ENCODE peak calls at places on chromosomes 7 and 10, in nine cellular contexts. K, B, L, D, C, N, M, R and I are unnamed samples.

GRCh38 chr7:81956520-81956919 is 186.7 kb upstream of the HGF start:
- DNase-seq in D (no peak), C (no peak), B (peak), K (no peak), L (no peak), N (peak), M (peak), R (peak), I (peak)

GRCh38 chr10:102642553-102643345 is 1.5 kb upstream of the TRIM8 start:
- DNase-seq in N (peak), M (peak), K (peak), D (peak), B (no peak), R (peak), C (peak), L (peak), I (peak)

GRCh38 chr7:42314696-42315095 is 77.7 kb upstream of the GLI3 start:
- DNase-seq in L (no peak), B (peak), M (no peak), R (no peak), N (peak), K (no peak), D (no peak), C (no peak), I (no peak)

GRCh38 chr10:20233423-20233822 is 417.2 kb downstream of the PLXDC2 start:
- DNase-seq in N (no peak), K (no peak), R (peak), M (no peak), D (no peak), C (no peak), L (no peak), B (no peak), I (no peak)

GRCh38 chr10:101230185-101230917 is 1.1 kb upstream of the LBX1 start:
- DNase-seq in C (no peak), D (no peak), M (no peak), R (no peak), L (no peak), B (no peak), K (no peak), N (no peak), I (no peak)

GRCh38 chr10:3926675-3927525 is 141.9 kb upstream of the KLF6 start:
- DNase-seq in R (no peak), C (no peak), B (no peak), D (no peak), M (no peak), L (no peak), N (peak), K (no peak), I (no peak)

GRCh38 chr7:42932861-42933591 is 850 bp downstream of the MRPL32 start:
- DNase-seq in C (peak), D (peak), R (peak), B (no peak), N (no peak), L (no peak), K (no peak), M (no peak), I (no peak)

GRCh38 chr7:112377607-112378006 is 72.7 kb upstream of the IFRD1 start:
- DNase-seq in R (no peak), K (no peak), C (no peak), B (no peak), L (no peak), D (no peak), M (no peak), N (no peak), I (no peak)

GRCh38 chr10:122567056-122567660 is 6.6 kb downstream of the DMBT1 start:
- DNase-seq in L (no peak), N (peak), R (peak), D (no peak), M (peak), B (no peak), C (peak), K (peak), I (peak)

GRCh38 chr7:22302951-22303423 is 54.0 kb downstream of the RAPGEF5 start:
- DNase-seq in L (no peak), C (no peak), B (no peak), M (no peak), N (no peak), D (no peak), R (no peak), K (no peak), I (no peak)

GRCh38 chr10:110415809-110416208 is 81.9 kb upstream of the DUSP5 start:
- DNase-seq in R (no peak), L (no peak), D (no peak), B (no peak), N (no peak), M (no peak), C (no peak), K (no peak), I (no peak)

GRCh38 chr10:36313142-36313541 is 671.0 kb upstream of the FZD8 start:
- DNase-seq in B (no peak), M (no peak), N (no peak), D (no peak), K (no peak), L (no peak), R (no peak), C (no peak), I (no peak)

GRCh38 chr7:87003872-87004798 is 55.3 kb downstream of the ELAPOR2 start:
- DNase-seq in D (no peak), K (no peak), B (no peak), C (no peak), N (no peak), L (no peak), R (no peak), M (no peak), I (no peak)

GRCh38 chr10:112092529-112092928 is 91.0 kb downstream of the GPAM start:
- DNase-seq in M (no peak), D (no peak), B (no peak), C (no peak), N (no peak), L (no peak), K (no peak), R (no peak), I (no peak)

GRCh38 chr10:97800474-97800873 is 28.7 kb upstream of the SFRP5 start:
- DNase-seq in B (no peak), N (no peak), K (no peak), M (no peak), R (no peak), L (no peak), D (no peak), C (no peak), I (no peak)

GRCh38 chr7:157638563-157638962 is 301.8 kb downstream of the DNAJB6 start:
- DNase-seq in K (no peak), B (no peak), N (no peak), L (no peak), R (no peak), D (no peak), C (no peak), M (no peak), I (no peak)

GRCh38 chr7:100865372-100865911 is 1.7 kb upstream of the TRIP6 start:
- DNase-seq in D (no peak), N (no peak), K (no peak), C (no peak), M (peak), R (no peak), B (peak), L (no peak), I (no peak)

GRCh38 chr7:151891753-151892152 is 14.8 kb upstream of the PRKAG2 start:
- DNase-seq in D (no peak), L (no peak), M (no peak), R (no peak), C (no peak), B (no peak), K (no peak), N (no peak), I (no peak)

GRCh38 chr10:96305019-96305418 is 785 bp downstream of the DNTT start:
- DNase-seq in D (no peak), R (no peak), K (no peak), C (no peak), L (no peak), N (no peak), M (no peak), B (no peak), I (no peak)

GRCh38 chr7:105691692-105692564 is 110.6 kb upstream of the EFCAB10 start:
- DNase-seq in K (peak), C (peak), B (peak), M (peak), L (peak), D (peak), N (peak), R (peak), I (peak)

GRCh38 chr10:86752311-86752710 is 4.1 kb upstream of the BMPR1A start:
- DNase-seq in K (peak), D (no peak), B (no peak), R (no peak), N (no peak), L (no peak), M (no peak), C (no peak), I (no peak)

GRCh38 chr7:70502117-70502516 is 629.8 kb upstream of the GALNT17 start:
- DNase-seq in C (no peak), K (no peak), N (no peak), D (no peak), M (no peak), L (no peak), R (no peak), B (no peak), I (no peak)

GRCh38 chr7:111392294-111392693 is 170.0 kb downstream of the IMMP2L start:
- DNase-seq in C (no peak), L (no peak), N (no peak), B (no peak), M (no peak), K (no peak), R (no peak), D (no peak), I (no peak)

GRCh38 chr10:6148908-6149307 is 53.8 kb upstream of the PFKFB3 start:
- DNase-seq in L (no peak), N (no peak), K (no peak), B (no peak), C (no peak), D (no peak), R (no peak), M (no peak), I (no peak)

GRCh38 chr10:31723074-31723750 is 205.4 kb downstream of the ARHGAP12 start:
- DNase-seq in K (no peak), D (no peak), M (no peak), B (no peak), R (no peak), N (peak), L (no peak), C (no peak), I (no peak)

GRCh38 chr7:132915652-132916051 is 166.2 kb downstream of the CHCHD3 start:
- DNase-seq in B (no peak), L (no peak), R (no peak), M (no peak), K (no peak), D (no peak), C (no peak), N (no peak), I (no peak)

GRCh38 chr10:121754667-121755066 is 156.4 kb upstream of the FGFR2 start:
- DNase-seq in K (no peak), B (no peak), C (no peak), D (no peak), R (no peak), M (peak), L (no peak), N (no peak), I (no peak)

GRCh38 chr10:106565546-106565945 is 599.0 kb downstream of the SORCS1 start:
- DNase-seq in N (no peak), R (no peak), K (no peak), B (no peak), C (no peak), L (no peak), D (no peak), M (peak), I (no peak)

GRCh38 chr7:81903115-81903514 is 133.3 kb upstream of the HGF start:
- DNase-seq in C (no peak), R (no peak), L (no peak), D (no peak), B (no peak), M (no peak), N (no peak), K (no peak), I (no peak)

GRCh38 chr10:11181996-11182395 is 164.3 kb downstream of the CELF2 start:
- DNase-seq in K (no peak), D (peak), C (peak), B (peak), N (no peak), M (no peak), R (no peak), L (no peak), I (peak)

GRCh38 chr7:15836041-15836440 is 149.6 kb upstream of the MEOX2 start:
- DNase-seq in R (no peak), L (no peak), C (no peak), D (no peak), N (peak), B (no peak), M (no peak), K (no peak), I (no peak)

GRCh38 chr10:51073035-51073434 is 1.3 kb upstream of the PRKG1 start:
- DNase-seq in B (no peak), M (no peak), L (no peak), R (no peak), D (no peak), N (no peak), K (no peak), C (no peak), I (no peak)
- H3K4me3 ChIP-seq in B (peak), M (no peak), L (peak), R (peak), D (peak), N (no peak), K (no peak), C (no peak), I (peak)

GRCh38 chr10:77599651-77600050 is 38.0 kb downstream of the KCNMA1 start:
- DNase-seq in R (no peak), C (no peak), L (no peak), B (no peak), M (no peak), N (no peak), D (no peak), K (peak), I (no peak)

GRCh38 chr10:77598606-77599005 is 39.0 kb downstream of the KCNMA1 start:
- DNase-seq in B (no peak), C (no peak), N (no peak), K (peak), D (no peak), M (no peak), R (no peak), L (no peak), I (no peak)

GRCh38 chr10:77601488-77601887 is 36.1 kb downstream of the KCNMA1 start:
- DNase-seq in R (no peak), K (peak), L (no peak), B (no peak), N (no peak), M (no peak), D (no peak), C (peak), I (no peak)

GRCh38 chr10:77602231-77602912 is 35.2 kb downstream of the KCNMA1 start:
- DNase-seq in L (no peak), M (no peak), C (no peak), K (peak), B (no peak), R (no peak), D (no peak), N (no peak), I (no peak)

DNA sequence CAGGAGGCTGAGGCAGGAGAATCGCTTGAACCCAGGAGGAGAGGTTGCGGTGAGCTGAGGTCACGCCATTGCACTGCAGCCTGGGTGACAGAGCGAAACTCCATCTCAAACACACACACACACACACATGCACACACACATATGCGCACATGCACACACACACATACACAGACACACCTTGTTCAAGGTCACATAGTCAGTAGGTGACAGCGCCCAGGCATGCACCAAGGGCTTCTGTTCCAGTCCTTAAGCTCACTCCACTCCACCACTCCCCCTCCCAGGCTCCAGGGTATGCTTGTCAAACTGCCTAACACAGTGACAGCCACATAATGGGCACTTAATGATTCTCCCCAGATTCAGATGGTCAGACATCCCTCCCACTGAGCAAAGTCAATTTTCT is 37.0 kb downstream of the KCNMA1 start:
- DNase-seq in L (no peak), M (no peak), R (no peak), K (peak), D (no peak), N (no peak), C (no peak), B (no peak), I (no peak)
- H3K4me3 ChIP-seq in L (no peak), M (no peak), R (no peak), K (no peak), D (no peak), N (no peak), C (no peak), B (no peak), I (no peak)

GRCh38 chr10:71025535-71025934 is 137.2 kb upstream of the PCBD1 start:
- DNase-seq in K (no peak), B (no peak), L (no peak), R (no peak), N (no peak), D (no peak), M (peak), C (no peak), I (no peak)

GRCh38 chr10:71029411-71029881 is 141.1 kb upstream of the PCBD1 start:
- DNase-seq in K (peak), D (peak), B (no peak), C (no peak), R (no peak), N (no peak), M (peak), L (no peak), I (peak)

GRCh38 chr10:71024490-71024889 is 136.1 kb upstream of the PCBD1 start:
- DNase-seq in N (no peak), D (no peak), B (no peak), R (no peak), K (no peak), M (no peak), L (no peak), C (no peak), I (no peak)

GRCh38 chr10:71031601-71032000 is 143.2 kb upstream of the PCBD1 start:
- DNase-seq in N (no peak), B (no peak), C (no peak), R (no peak), K (peak), M (no peak), D (no peak), L (no peak), I (no peak)

GRCh38 chr10:71028066-71028465 is 139.7 kb upstream of the PCBD1 start:
- DNase-seq in C (no peak), K (no peak), M (no peak), N (no peak), R (no peak), L (no peak), D (no peak), B (no peak), I (no peak)
- H3K4me3 ChIP-seq in C (no peak), K (no peak), M (no peak), N (no peak), R (no peak), L (no peak), D (no peak), B (no peak), I (no peak)

GRCh38 chr7:45000096-45001032 is at the start of gene CCM2:
- DNase-seq in D (peak), K (no peak), C (peak), R (peak), N (no peak), L (peak), M (no peak), B (no peak), I (peak)

GRCh38 chr7:44999245-45000095 is 531 bp upstream of the CCM2 start:
- DNase-seq in B (peak), M (peak), D (peak), K (peak), L (peak), C (peak), R (peak), N (peak), I (peak)

GRCh38 chr7:45001138-45001694 is 1.2 kb downstream of the CCM2 start:
- DNase-seq in B (no peak), K (peak), N (no peak), D (no peak), M (peak), L (no peak), C (peak), R (peak), I (no peak)

GRCh38 chr7:45003789-45004188 is 3.8 kb downstream of the CCM2 start:
- DNase-seq in N (no peak), C (no peak), B (no peak), R (no peak), K (no peak), D (no peak), L (no peak), M (no peak), I (no peak)

DNA sequence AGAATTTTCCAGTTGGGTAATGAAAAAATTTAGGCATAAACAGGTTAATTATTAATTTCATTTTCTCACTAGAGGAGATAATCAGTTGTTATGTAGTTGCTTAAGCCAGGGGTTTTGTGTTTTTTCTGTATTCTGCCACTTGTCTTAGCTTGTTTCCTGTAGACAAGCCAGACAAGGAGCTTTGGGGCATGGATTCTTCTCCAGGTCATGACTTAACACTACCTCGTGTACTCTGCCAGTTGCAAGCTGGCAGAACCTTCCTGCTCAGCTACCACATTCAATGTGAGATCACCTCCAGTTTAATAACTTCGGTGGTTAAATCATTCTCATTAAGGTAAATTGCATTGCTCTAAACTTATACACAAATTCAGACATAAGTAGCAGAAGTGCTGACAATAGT is 1.8 kb downstream of the CCM2 start:
- DNase-seq in C (no peak), R (no peak), B (no peak), D (no peak), K (no peak), N (no peak), M (peak), L (no peak), I (no peak)
- H3K4me3 ChIP-seq in C (no peak), R (no peak), B (no peak), D (no peak), K (no peak), N (no peak), M (no peak), L (no peak), I (no peak)

GRCh38 chr7:90222811-90223725 is 11.5 kb downstream of the STEAP2 start:
- DNase-seq in M (peak), C (peak), L (no peak), D (peak), K (peak), R (peak), N (no peak), B (no peak), I (no peak)
- H3K4me3 ChIP-seq in M (no peak), C (no peak), L (no peak), D (no peak), K (no peak), R (no peak), N (no peak), B (no peak), I (no peak)

GRCh38 chr7:452230-452751 is 67.4 kb downstream of the PDGFA start:
- DNase-seq in K (no peak), C (no peak), M (no peak), R (peak), D (no peak), N (peak), B (no peak), L (no peak), I (no peak)
- H3K4me3 ChIP-seq in K (no peak), C (no peak), M (no peak), R (peak), D (no peak), N (no peak), B (no peak), L (no peak), I (no peak)

GRCh38 chr7:91090684-91091083 is 173.5 kb upstream of the FZD1 start:
- DNase-seq in B (no peak), C (no peak), L (no peak), N (no peak), K (no peak), D (no peak), R (no peak), M (no peak), I (no peak)
- H3K4me3 ChIP-seq in B (no peak), C (no peak), L (no peak), N (no peak), K (no peak), D (no peak), R (no peak), M (no peak), I (no peak)